ENCODE peak calls at places on chromosomes 16 and 17, in eight cellular contexts. N is RPMI8226; A is activated naive CD4-positive, alpha-beta T cell treated with anti-CD3 and anti-CD28 coated beads for 36 hours; Q is HFFc6; R is hypothalamus; I is prostate gland; C is NCI-H460; K is iPS DF 6.9. T is an unnamed sample.

GRCh38 chr17:38448208-38448776 is 20.0 kb downstream of the ARHGAP23 start:
- DNase-seq in N (no peak), A (no peak), Q (peak; percentile 39), R (no peak), I (no peak), C (no peak), K (no peak), T (no peak)

GRCh38 chr17:81488276-81488860 is 24.2 kb downstream of the ACTG1 start:
- DNase-seq in N (no peak), A (peak; percentile 38), Q (no peak), R (no peak), I (no peak), C (no peak), K (no peak), T (no peak)

GRCh38 chr17:49631496-49631895 is 46.4 kb downstream of the SPOP start:
- DNase-seq in N (no peak), A (no peak), Q (no peak), R (no peak), I (no peak), C (no peak), K (no peak), T (no peak)

GRCh38 chr16:20938426-20938825 is 37.9 kb downstream of the LYRM1 start:
- DNase-seq in N (no peak), A (peak; percentile 46), Q (peak; percentile 59), R (no peak), I (no peak), C (no peak), K (no peak), T (no peak)

GRCh38 chr17:62014526-62014925 is 50.6 kb downstream of the MED13 start:
- DNase-seq in N (no peak), A (no peak), Q (no peak), R (no peak), I (no peak), C (no peak), K (no peak), T (no peak)

GRCh38 chr16:66984902-66985311 is 3.5 kb upstream of the CES4A start:
- DNase-seq in N (no peak), A (peak; percentile 81), Q (no peak), R (no peak), I (no peak), C (no peak), K (no peak), T (no peak)

GRCh38 chr17:1481736-1482135 is 10.8 kb downstream of the MYO1C start:
- DNase-seq in N (no peak), A (no peak), Q (no peak), R (no peak), I (no peak), C (no peak), K (no peak), T (no peak)

GRCh38 chr16:84618428-84619102 is 687 bp upstream of the COTL1 start:
- DNase-seq in N (no peak), A (no peak), Q (peak; percentile 98), R (no peak), I (no peak), C (peak; percentile 57), K (no peak), T (no peak)

GRCh38 chr17:11898526-11899235 is 98.6 kb downstream of the ZNF18 start:
- DNase-seq in N (no peak), A (no peak), Q (no peak), R (no peak), I (no peak), C (no peak), K (no peak), T (no peak)

GRCh38 chr16:12184419-12184831 is 207.9 kb downstream of the SNX29 start:
- DNase-seq in N (no peak), A (no peak), Q (no peak), R (no peak), I (no peak), C (no peak), K (no peak), T (no peak)

GRCh38 chr16:17205279-17206139 is 265.3 kb downstream of the XYLT1 start:
- DNase-seq in N (no peak), A (no peak), Q (peak; percentile 50), R (no peak), I (peak; percentile 76), C (no peak), K (no peak), T (no peak)

GRCh38 chr16:69927056-69927757 is 23.9 kb upstream of the CLEC18A start:
- DNase-seq in N (no peak), A (no peak), Q (no peak), R (no peak), I (no peak), C (no peak), K (no peak), T (no peak)

GRCh38 chr16:72728516-72728915 is 319.4 kb downstream of the ZFHX3 start:
- DNase-seq in N (no peak), A (no peak), Q (no peak), R (no peak), I (no peak), C (no peak), K (no peak), T (no peak)

GRCh38 chr17:70906808-70907207 is 737.5 kb downstream of the KCNJ2 start:
- DNase-seq in N (no peak), A (no peak), Q (no peak), R (no peak), I (no peak), C (no peak), K (no peak), T (no peak)

GRCh38 chr17:1999557-2000251 is 25.4 kb downstream of the RTN4RL1 start:
- DNase-seq in N (peak; percentile 87), A (no peak), Q (peak; percentile 29), R (peak; percentile 44), I (peak; percentile 71), C (no peak), K (no peak), T (no peak)

GRCh38 chr16:1705688-1706385 is at the start of gene MAPK8IP3:
- DNase-seq in N (peak; percentile 96), A (peak; percentile 91), Q (peak; percentile 81), R (peak; percentile 91), I (peak; percentile 87), C (peak; percentile 85), K (peak; percentile 47), T (peak; percentile 93)

GRCh38 chr16:68416057-68417046 is 32.0 kb downstream of the SMPD3 start:
- DNase-seq in N (peak; percentile 36), A (no peak), Q (no peak), R (no peak), I (peak; percentile 90), C (no peak), K (no peak), T (no peak)

GRCh38 chr17:78748730-78749317 is 33.2 kb downstream of the CYTH1 start:
- DNase-seq in N (peak; percentile 86), A (peak; percentile 84), Q (no peak), R (no peak), I (peak; percentile 41), C (no peak), K (no peak), T (no peak)

GRCh38 chr17:17959520-17960361 is 12.5 kb downstream of the TOM1L2 start:
- DNase-seq in N (no peak), A (peak; percentile 60), Q (peak; percentile 16), R (no peak), I (no peak), C (no peak), K (no peak), T (no peak)

GRCh38 chr17:79201536-79202227 is 127.1 kb downstream of the ENGASE start:
- DNase-seq in N (no peak), A (no peak), Q (peak; percentile 11), R (no peak), I (no peak), C (no peak), K (no peak), T (no peak)

GRCh38 chr16:6864244-6864643 is 468.4 kb upstream of the RBFOX1 start:
- DNase-seq in N (no peak), A (no peak), Q (no peak), R (no peak), I (no peak), C (no peak), K (no peak), T (no peak)

GRCh38 chr16:62253926-62254325 is 217.7 kb upstream of the CDH8 start:
- DNase-seq in N (no peak), A (no peak), Q (no peak), R (no peak), I (peak; percentile 15), C (no peak), K (no peak), T (no peak)

GRCh38 chr16:63617047-63617989 is 1504.5 kb downstream of the CDH11 start:
- DNase-seq in N (peak; percentile 50), A (no peak), Q (no peak), R (no peak), I (peak; percentile 5), C (no peak), K (no peak), T (no peak)

GRCh38 chr17:43801844-43802243 is 21.6 kb downstream of the CFAP97D1 start:
- DNase-seq in N (no peak), A (no peak), Q (no peak), R (no peak), I (no peak), C (no peak), K (no peak), T (no peak)

GRCh38 chr16:10617662-10618420 is 37.4 kb upstream of the EMP2 start:
- DNase-seq in N (no peak), A (no peak), Q (no peak), R (no peak), I (no peak), C (no peak), K (no peak), T (no peak)

T was measured in NAMALWA.